ENCODE peak calls at places on chromosomes 12 and 14, in ten cellular contexts. C is GM23248; P is neuronal stem cell; W is CD4-positive, alpha-beta memory T cell; X is IMR-90; K is effector memory CD4-positive, alpha-beta T cell; G is GM23338; V is aorta; Y is lung; T is A549. E is an unnamed sample.

GRCh38 chr14:94027566-94028449 is 1.7 kb downstream of the OTUB2 start:
- DNase-seq in C (peak), P (no peak), W (no peak), X (no peak), K (no peak), G (no peak), V (no peak), Y (no peak), T (no peak), E (no peak)

GRCh38 chr14:106417224-106418049 is 891.1 kb downstream of the TMEM121 start:
- DNase-seq in C (peak), P (no peak), W (peak), X (no peak), K (peak), G (peak), V (peak), Y (peak), T (peak), E (peak)

GRCh38 chr14:52706286-52706685 is 714 bp upstream of the PSMC6 start:
- DNase-seq in C (no peak), P (no peak), W (peak), X (peak), K (peak), G (peak), V (no peak), Y (no peak), T (peak), E (no peak)

GRCh38 chr14:37246427-37246829 is 48.7 kb downstream of the MIPOL1 start:
- DNase-seq in C (peak), P (peak), W (peak), X (peak), K (no peak), G (peak), V (no peak), Y (no peak), T (peak), E (no peak)

GRCh38 chr12:125340791-125341190 is 275.6 kb downstream of the AACS start:
- DNase-seq in C (peak), P (no peak), W (no peak), X (peak), K (no peak), G (no peak), V (no peak), Y (no peak), T (peak), E (no peak)

GRCh38 chr12:30622509-30622908 is 73.2 kb downstream of the IPO8 start:
- DNase-seq in C (peak), P (no peak), W (no peak), X (peak), K (no peak), G (no peak), V (no peak), Y (no peak), T (peak), E (no peak)

GRCh38 chr14:77598366-77599050 is 17.9 kb downstream of the SPTLC2 start:
- DNase-seq in C (no peak), P (no peak), W (peak), X (no peak), K (no peak), G (no peak), V (no peak), Y (no peak), T (no peak), E (peak)

GRCh38 chr12:77878901-77879300 is 48.2 kb downstream of the NAV3 start:
- DNase-seq in C (no peak), P (no peak), W (no peak), X (no peak), K (no peak), G (no peak), V (no peak), Y (no peak), T (no peak), E (no peak)

GRCh38 chr14:103737432-103738045 is 21.9 kb downstream of the ZFYVE21 start:
- DNase-seq in C (no peak), P (no peak), W (no peak), X (no peak), K (no peak), G (no peak), V (peak), Y (no peak), T (no peak), E (peak)

GRCh38 chr14:68652433-68652690 is 140.5 kb downstream of the ZFP36L1 start:
- DNase-seq in C (no peak), P (no peak), W (no peak), X (no peak), K (no peak), G (no peak), V (no peak), Y (no peak), T (no peak), E (no peak)

GRCh38 chr12:9604288-9604687 is 3.4 kb downstream of the KLRB1 start:
- DNase-seq in C (no peak), P (no peak), W (no peak), X (no peak), K (no peak), G (no peak), V (no peak), Y (no peak), T (no peak), E (no peak)

GRCh38 chr12:47397664-47398281 is 308.1 kb downstream of the RPAP3 start:
- DNase-seq in C (peak), P (no peak), W (peak), X (peak), K (peak), G (peak), V (no peak), Y (no peak), T (peak), E (no peak)

GRCh38 chr12:18825138-18825537 is 87.2 kb downstream of the CAPZA3 start:
- DNase-seq in C (no peak), P (no peak), W (no peak), X (no peak), K (no peak), G (no peak), V (no peak), Y (no peak), T (no peak), E (no peak)

GRCh38 chr12:14264777-14265176 is 100.7 kb upstream of the ATF7IP start:
- DNase-seq in C (peak), P (no peak), W (no peak), X (peak), K (no peak), G (no peak), V (no peak), Y (no peak), T (no peak), E (no peak)

GRCh38 chr12:107349008-107349747 is 255.8 kb upstream of the CRY1 start:
- DNase-seq in C (peak), P (no peak), W (no peak), X (peak), K (no peak), G (peak), V (no peak), Y (no peak), T (peak), E (no peak)

GRCh38 chr12:124026755-124027745 is 54.0 kb downstream of the ZNF664 start:
- DNase-seq in C (peak), P (no peak), W (no peak), X (peak), K (no peak), G (no peak), V (no peak), Y (no peak), T (no peak), E (no peak)

GRCh38 chr12:123971770-123972447 is 722 bp downstream of the CCDC92 start:
- DNase-seq in C (peak), P (peak), W (peak), X (peak), K (peak), G (peak), V (peak), Y (peak), T (peak), E (peak)

GRCh38 chr14:102504302-102504950 is 5.2 kb downstream of the ANKRD9 start:
- DNase-seq in C (no peak), P (no peak), W (no peak), X (no peak), K (no peak), G (no peak), V (no peak), Y (no peak), T (no peak), E (no peak)

GRCh38 chr12:116113398-116114130 is 163.9 kb downstream of the MED13L start:
- DNase-seq in C (no peak), P (no peak), W (no peak), X (no peak), K (no peak), G (peak), V (no peak), Y (no peak), T (no peak), E (no peak)

GRCh38 chr14:106380740-106381139 is 854.4 kb downstream of the TMEM121 start:
- DNase-seq in C (no peak), P (no peak), W (no peak), X (no peak), K (no peak), G (no peak), V (no peak), Y (no peak), T (no peak), E (no peak)

GRCh38 chr12:52277486-52278245 is 3.2 kb downstream of the KRT86 start:
- DNase-seq in C (no peak), P (no peak), W (no peak), X (no peak), K (no peak), G (no peak), V (no peak), Y (no peak), T (no peak), E (peak)

GRCh38 chr12:71152838-71153237 is 5.0 kb downstream of the TSPAN8 start:
- DNase-seq in C (no peak), P (no peak), W (no peak), X (no peak), K (no peak), G (no peak), V (no peak), Y (no peak), T (no peak), E (no peak)

GRCh38 chr14:85061256-85061655 is 468.7 kb upstream of the FLRT2 start:
- DNase-seq in C (no peak), P (no peak), W (no peak), X (no peak), K (no peak), G (no peak), V (no peak), Y (no peak), T (no peak), E (no peak)

GRCh38 chr14:33457021-33457420 is 493.9 kb downstream of the EGLN3 start:
- DNase-seq in C (peak), P (no peak), W (no peak), X (no peak), K (no peak), G (no peak), V (no peak), Y (no peak), T (no peak), E (no peak)

DNA sequence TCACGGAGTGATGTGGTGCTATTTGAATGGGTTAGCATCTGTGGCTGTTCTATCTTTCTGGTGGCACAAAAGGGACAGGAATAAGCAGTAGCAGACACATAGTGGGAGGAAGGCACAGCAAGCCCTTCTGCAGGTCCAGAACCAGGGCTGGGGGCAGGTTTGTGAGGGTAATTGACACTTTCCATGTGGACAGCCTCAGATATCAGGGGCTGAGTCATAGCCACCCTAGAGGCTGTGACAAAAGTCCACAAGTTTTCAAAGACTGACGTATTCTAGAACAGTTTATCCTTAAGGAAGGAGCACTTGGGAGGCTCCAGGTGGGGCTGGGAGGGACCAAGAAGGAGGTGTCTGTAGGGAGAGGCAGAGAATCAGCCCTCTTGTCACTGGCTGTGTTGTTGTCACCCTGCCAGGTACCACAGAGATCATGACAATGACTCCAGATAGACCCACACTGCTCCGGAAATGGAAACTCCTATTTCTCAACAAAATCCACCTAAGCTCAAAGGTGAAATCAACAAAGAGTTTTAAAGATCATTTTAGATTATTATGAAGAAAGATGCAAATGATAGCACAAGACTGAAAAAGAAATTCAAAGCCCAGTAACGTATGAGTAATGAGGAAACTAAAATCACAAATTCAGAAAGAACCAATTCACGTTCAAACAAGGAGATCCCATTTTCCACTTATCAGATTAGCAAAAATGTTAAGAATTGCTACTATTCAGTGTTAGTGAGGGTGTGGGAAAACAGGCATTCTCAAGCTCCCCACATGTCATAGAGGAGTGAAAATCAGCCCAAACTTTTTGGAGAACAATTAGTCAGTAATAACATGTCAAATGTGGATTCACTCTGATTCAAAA is 48.3 kb downstream of the NFKBIA start:
- DNase-seq in C (peak), P (no peak), W (no peak), X (peak), K (no peak), G (no peak), V (no peak), Y (peak), T (peak), E (peak)
- H3K27ac ChIP-seq in C (no peak), P (no peak), W (no peak), X (no peak), K (no peak), G (no peak), V (no peak), Y (no peak), T (peak), E (no peak)

DNA sequence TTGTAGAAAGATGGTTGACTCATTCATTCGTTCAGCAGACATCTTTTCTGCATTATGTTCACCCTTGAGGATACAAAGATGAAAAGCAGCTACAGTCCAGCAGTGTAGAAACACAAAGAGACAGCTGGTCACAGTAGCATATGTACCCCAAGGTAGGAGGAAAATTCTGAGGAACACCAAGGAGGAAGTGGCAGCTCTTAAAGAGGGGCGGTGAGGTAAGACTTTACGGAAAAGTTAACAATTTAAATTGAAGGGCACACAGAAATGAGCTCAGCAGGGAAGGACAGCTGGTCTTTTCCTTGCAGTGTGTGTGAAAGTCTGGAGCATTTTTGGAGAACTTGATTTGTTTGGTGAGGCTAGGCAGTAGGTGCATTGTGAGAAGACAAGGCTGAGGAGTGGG is 3.5 kb downstream of the SLC35E3 start:
- DNase-seq in C (no peak), P (no peak), W (no peak), X (no peak), K (no peak), G (no peak), V (no peak), Y (no peak), T (no peak), E (no peak)
- H3K27ac ChIP-seq in C (no peak), P (no peak), W (no peak), X (no peak), K (no peak), G (no peak), V (no peak), Y (no peak), T (no peak), E (no peak)

GRCh38 chr14:65549429-65549828 is 136.9 kb downstream of the FUT8 start:
- DNase-seq in C (no peak), P (no peak), W (no peak), X (no peak), K (no peak), G (no peak), V (no peak), Y (no peak), T (no peak), E (no peak)
- H3K27ac ChIP-seq in C (no peak), P (no peak), W (no peak), X (no peak), K (no peak), G (no peak), V (no peak), Y (no peak), T (no peak), E (no peak)

GRCh38 chr12:108633534-108634224 is at the start of gene SELPLG:
- DNase-seq in C (no peak), P (no peak), W (peak), X (no peak), K (peak), G (no peak), V (peak), Y (peak), T (no peak), E (peak)

GRCh38 chr12:108635201-108635996 is 1.7 kb upstream of the SELPLG start:
- DNase-seq in C (no peak), P (no peak), W (peak), X (peak), K (peak), G (no peak), V (peak), Y (no peak), T (no peak), E (no peak)

GRCh38 chr12:108635997-108636808 is 2.5 kb upstream of the SELPLG start:
- DNase-seq in C (no peak), P (no peak), W (no peak), X (no peak), K (no peak), G (no peak), V (no peak), Y (no peak), T (no peak), E (no peak)

GRCh38 chr12:108633081-108633533 is 587 bp downstream of the SELPLG start:
- DNase-seq in C (no peak), P (no peak), W (no peak), X (no peak), K (no peak), G (no peak), V (peak), Y (no peak), T (no peak), E (no peak)

DNA sequence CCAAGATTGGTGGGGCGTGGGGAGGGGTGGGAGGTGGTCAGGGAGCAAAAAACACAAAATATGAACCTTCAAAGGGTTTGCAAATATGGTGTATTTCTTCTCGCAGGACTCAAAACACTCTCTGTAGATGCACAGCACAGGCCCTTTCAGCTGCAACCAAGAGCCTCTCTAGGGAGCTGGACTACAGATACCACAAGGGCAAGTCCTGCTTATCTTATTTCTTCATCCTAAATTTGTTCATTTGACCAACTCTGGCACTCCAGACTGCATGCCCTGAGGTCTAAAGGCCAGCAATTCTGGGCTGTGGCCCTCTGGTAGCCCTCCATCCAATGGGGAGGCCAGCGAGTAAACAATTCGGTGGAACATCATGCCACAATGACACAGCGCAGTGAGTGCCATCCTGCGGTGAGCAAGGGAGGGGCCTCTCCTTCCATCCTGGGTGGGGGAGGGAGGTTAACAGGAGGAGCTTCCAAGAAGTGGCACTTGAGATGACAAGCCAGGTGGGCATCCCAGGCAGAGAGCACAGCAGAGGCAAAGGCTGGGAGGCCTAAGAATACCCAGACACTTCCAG is 616 bp upstream of the SELPLG start:
- DNase-seq in C (no peak), P (no peak), W (peak), X (no peak), K (peak), G (no peak), V (peak), Y (peak), T (peak), E (no peak)
- H3K27ac ChIP-seq in C (no peak), P (no peak), W (peak), X (no peak), K (peak), G (no peak), V (no peak), Y (no peak), T (peak), E (no peak)

GRCh38 chr14:67270933-67271332 is 29.7 kb downstream of the PALS1 start:
- DNase-seq in C (no peak), P (no peak), W (no peak), X (no peak), K (no peak), G (no peak), V (no peak), Y (no peak), T (no peak), E (no peak)
- H3K27ac ChIP-seq in C (peak), P (peak), W (no peak), X (peak), K (no peak), G (no peak), V (no peak), Y (no peak), T (no peak), E (no peak)